ENCODE peak calls at places on chromosomes 13 and 19, in ten cellular contexts. Q is brain microvascular endothelial cell, Y is osteoblast, K is astrocyte of the spinal cord, W is uterus, L is dorsolateral prefrontal cortex, Z is heart right ventricle, V is GM12878, C is fibroblast of pulmonary artery, B is mammary epithelial cell. H is an unnamed sample.
A peak's percentile ranks its signal among the peaks of the same experiment; 100 is the strongest.

GRCh38 chr13:110874508-110874960 is 40.3 kb downstream of the ANKRD10 start:
- DNase-seq in Q (peak; percentile 60), Y (peak; percentile 97), K (peak; percentile 72), W (peak; percentile 92), L (peak; percentile 42), Z (peak; percentile 89), V (no peak), C (peak; percentile 62), B (peak; percentile 64), H (peak; percentile 54)

GRCh38 chr19:2942928-2943640 is 1.7 kb downstream of the ZNF77 start:
- DNase-seq in Q (no peak), Y (no peak), K (no peak), W (no peak), L (no peak), Z (no peak), V (no peak), C (no peak), B (no peak), H (no peak)

GRCh38 chr13:82878536-82878935 is 1003.7 kb downstream of the SLITRK1 start:
- DNase-seq in Q (no peak), Y (no peak), K (peak; percentile 24), W (no peak), L (no peak), Z (no peak), V (no peak), C (no peak), B (peak; percentile 48), H (no peak)

GRCh38 chr13:97212540-97213146 is 9.5 kb upstream of the MBNL2 start:
- DNase-seq in Q (peak; percentile 60), Y (no peak), K (peak; percentile 46), W (no peak), L (no peak), Z (no peak), V (no peak), C (peak; percentile 61), B (peak; percentile 67), H (peak; percentile 66)

GRCh38 chr13:39397866-39398265 is 205.1 kb downstream of the LHFPL6 start:
- DNase-seq in Q (no peak), Y (no peak), K (no peak), W (no peak), L (no peak), Z (no peak), V (no peak), C (no peak), B (no peak), H (peak; percentile 41)

GRCh38 chr13:58823701-58824100 is 1192.2 kb downstream of the PCDH17 start:
- DNase-seq in Q (no peak), Y (no peak), K (no peak), W (no peak), L (no peak), Z (no peak), V (no peak), C (no peak), B (no peak), H (no peak)

GRCh38 chr13:103272770-103273169 is 206.6 kb upstream of the SLC10A2 start:
- DNase-seq in Q (no peak), Y (no peak), K (peak; percentile 41), W (no peak), L (no peak), Z (no peak), V (no peak), C (no peak), B (peak; percentile 84), H (no peak)

GRCh38 chr13:38430761-38431160 is 81.1 kb downstream of the UFM1 start:
- DNase-seq in Q (no peak), Y (no peak), K (no peak), W (no peak), L (no peak), Z (no peak), V (no peak), C (no peak), B (no peak), H (no peak)

GRCh38 chr19:45249261-45250033 is 1.6 kb upstream of the MARK4 start:
- DNase-seq in Q (no peak), Y (peak; percentile 87), K (no peak), W (no peak), L (no peak), Z (no peak), V (no peak), C (no peak), B (peak; percentile 21), H (no peak)

GRCh38 chr13:43261018-43261417 is 237.6 kb downstream of the DNAJC15 start:
- DNase-seq in Q (peak; percentile 18), Y (no peak), K (peak; percentile 49), W (no peak), L (no peak), Z (no peak), V (no peak), C (peak; percentile 55), B (peak; percentile 63), H (peak; percentile 77)

GRCh38 chr19:34667349-34668076 is 9.4 kb downstream of the SCGB2B2 start:
- DNase-seq in Q (no peak), Y (peak; percentile 88), K (peak; percentile 30), W (no peak), L (no peak), Z (no peak), V (no peak), C (peak; percentile 16), B (no peak), H (peak; percentile 44)
- H3K4me3 ChIP-seq in Q (peak overlapping the region; percentile 3), Y (peak overlapping the region; percentile 68), K (no peak overlapping the region), W (peak overlapping the region; percentile 22), L (peak overlapping the region; percentile 54), Z (peak overlapping the region; percentile 4), V (no peak overlapping the region), C (peak overlapping the region; percentile 38), B (no peak overlapping the region), H (peak overlapping the region; percentile 37)

DNA sequence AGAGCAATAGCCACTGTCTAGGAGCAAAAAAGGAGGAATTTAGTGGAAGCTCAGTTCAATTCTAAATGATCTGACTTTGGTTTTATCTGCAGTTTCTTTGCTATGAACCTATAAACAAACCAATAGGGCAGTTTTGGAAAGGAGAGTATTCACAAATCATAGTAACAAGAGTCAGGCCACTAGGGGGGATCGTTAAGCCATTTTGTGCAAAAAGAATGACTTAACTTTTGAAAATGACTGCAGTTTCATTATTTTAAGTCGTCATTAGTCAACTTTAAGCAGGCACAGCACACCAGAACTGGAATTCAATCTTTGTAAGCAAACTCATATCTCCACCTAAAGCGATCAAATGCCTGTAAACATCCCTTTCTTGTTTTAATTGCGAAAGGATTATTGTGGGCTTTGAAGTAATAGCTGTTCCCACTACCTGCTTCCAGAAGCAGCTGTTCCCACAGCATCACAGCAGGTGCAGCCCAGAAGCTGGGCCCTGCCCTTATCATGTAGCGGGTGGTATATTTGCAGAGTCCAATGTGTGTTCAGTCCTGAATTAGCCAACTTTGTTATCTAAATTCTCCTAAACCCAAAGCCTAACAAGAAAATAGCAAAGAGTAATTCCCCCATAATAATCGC is 51.5 kb downstream of the SOX21 start:
- DNase-seq in Q (peak; percentile 27), Y (no peak), K (peak; percentile 34), W (no peak), L (no peak), Z (no peak), V (no peak), C (peak; percentile 33), B (no peak), H (peak; percentile 51)
- TF ChIP-seq CTCF in Q (peak; percentile 42), Y (peak; percentile 51), K (peak; percentile 39), W (no peak), L (peak; percentile 32), Z (no peak), V (no peak), C (peak; percentile 47), B (peak; percentile 20), H (peak; percentile 54)

GRCh38 chr13:33206945-33207615 is 78.5 kb downstream of the STARD13 start:
- DNase-seq in Q (no peak), Y (no peak), K (no peak), W (no peak), L (no peak), Z (no peak), V (no peak), C (no peak), B (no peak), H (no peak)

GRCh38 chr13:33205804-33206221 is 79.7 kb downstream of the STARD13 start:
- DNase-seq in Q (peak; percentile 83), Y (no peak), K (peak; percentile 74), W (no peak), L (no peak), Z (no peak), V (no peak), C (peak; percentile 52), B (no peak), H (no peak)

GRCh38 chr13:33206425-33206824 is 79.1 kb downstream of the STARD13 start:
- DNase-seq in Q (no peak), Y (no peak), K (peak; percentile 54), W (no peak), L (no peak), Z (no peak), V (no peak), C (no peak), B (no peak), H (peak; percentile 55)

GRCh38 chr13:33207616-33207964 is 78.0 kb downstream of the STARD13 start:
- DNase-seq in Q (no peak), Y (no peak), K (peak; percentile 80), W (no peak), L (no peak), Z (no peak), V (no peak), C (peak; percentile 95), B (peak; percentile 80), H (peak; percentile 90)

DNA sequence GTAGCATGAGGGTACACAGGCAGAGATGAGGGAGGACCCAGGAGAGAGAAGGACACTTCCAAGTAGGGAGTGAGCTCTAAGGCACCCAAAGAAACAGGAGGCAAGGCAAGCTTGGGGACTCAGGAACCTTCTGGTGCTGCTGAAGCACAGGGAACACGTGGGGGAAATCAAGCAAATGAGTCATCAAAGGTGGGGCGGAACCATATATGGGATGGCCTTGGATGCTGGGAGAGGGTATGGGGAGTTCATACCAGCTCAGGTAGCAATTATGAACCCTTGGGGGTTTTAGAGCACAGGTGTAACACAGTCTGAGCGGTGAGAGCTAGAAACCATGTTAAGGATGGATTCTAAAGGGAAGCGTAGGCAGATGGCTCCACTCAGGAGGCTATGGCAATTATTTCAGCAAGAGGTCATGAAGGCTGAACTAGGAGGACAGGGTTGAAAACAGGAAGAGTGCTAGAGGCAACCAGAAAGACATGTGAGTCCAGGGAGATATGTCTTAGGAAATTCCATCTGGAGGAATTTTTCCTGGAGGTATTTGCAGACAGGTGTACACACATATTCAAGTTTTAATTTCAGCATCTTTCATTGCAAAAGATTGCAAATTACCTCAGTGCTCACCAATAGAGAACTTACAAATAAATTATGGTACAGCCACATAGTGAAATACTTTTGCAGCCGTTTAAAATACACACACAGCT is 77.1 kb downstream of the STARD13 start:
- DNase-seq in Q (no peak), Y (no peak), K (no peak), W (no peak), L (no peak), Z (no peak), V (no peak), C (no peak), B (peak; percentile 57), H (no peak)
- H3K4me3 ChIP-seq in Q (no peak overlapping the region), Y (no peak overlapping the region), K (no peak overlapping the region), W (no peak overlapping the region), L (no peak overlapping the region), Z (no peak overlapping the region), V (no peak overlapping the region), C (no peak overlapping the region), B (no peak overlapping the region), H (no peak overlapping the region)

DNA sequence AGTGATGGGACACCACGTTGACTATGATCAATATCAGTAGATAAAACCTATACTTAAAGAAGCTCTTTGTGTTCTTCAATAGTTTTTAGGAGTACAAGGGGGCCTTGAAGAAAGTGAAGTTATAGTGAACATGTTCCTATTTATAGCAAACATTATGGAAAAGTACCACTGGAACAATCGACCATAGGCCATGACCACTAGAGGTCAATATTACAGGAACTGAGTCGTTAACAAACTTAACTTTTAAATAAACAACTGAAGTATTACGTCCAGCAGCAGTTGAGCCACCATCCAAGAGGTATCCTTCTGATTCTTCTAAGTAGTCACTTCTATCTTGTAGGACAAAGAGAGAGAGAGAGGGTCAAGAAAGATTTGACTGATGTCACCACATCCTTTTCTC is 391.0 kb upstream of the SLITRK5 start:
- DNase-seq in Q (no peak), Y (no peak), K (no peak), W (no peak), L (no peak), Z (no peak), V (no peak), C (no peak), B (no peak), H (no peak)
- TF ChIP-seq CTCF in Q (peak; percentile 23), Y (no peak), K (peak; percentile 22), W (no peak), L (no peak), Z (no peak), V (no peak), C (no peak), B (peak; percentile 6), H (no peak)

H was measured in fibroblast of the aortic adventitia.